ENCODE peak calls at places on chromosomes 16 and 17, in nine cellular contexts. N is transverse colon, C is stomach, Y is suprapubic skin, S is HepG2, Z is sigmoid colon, L is K562, W is SK-N-SH, X is esophagus muscularis mucosa. H is an unnamed sample. For H3K4me1, the result is how much of the 10 kb centered on the place peaks cover.

GRCh38 chr16:71320021-71320420 is 30.8 kb upstream of the CMTR2 start:
- DNase-seq in X (no peak), S (no peak), L (no peak), Z (no peak), W (no peak), C (no peak), N (no peak), Y (no peak), H (no peak)

GRCh38 chr17:39868554-39868942 is 546 bp downstream of the ZPBP2 start:
- DNase-seq in S (no peak), L (no peak), Z (no peak), Y (no peak), W (no peak), C (no peak), X (no peak), N (no peak), H (no peak)

GRCh38 chr16:24540575-24541240 is 1.3 kb downstream of the RBBP6 start:
- DNase-seq in X (no peak), W (peak), C (no peak), S (no peak), N (no peak), Y (no peak), Z (no peak), L (no peak), H (no peak)

GRCh38 chr16:68707341-68708152 is 29.5 kb upstream of the CDH1 start:
- DNase-seq in Y (no peak), X (no peak), W (no peak), L (peak), C (peak), Z (no peak), S (peak), N (peak), H (peak)

GRCh38 chr17:4426499-4427208 is 7.1 kb upstream of the SPNS3 start:
- DNase-seq in S (no peak), N (no peak), Y (no peak), W (no peak), L (no peak), C (no peak), X (no peak), Z (no peak), H (peak)

GRCh38 chr17:42928714-42929496 is 28.3 kb downstream of the G6PC1 start:
- DNase-seq in W (peak), X (peak), L (peak), N (peak), C (peak), Z (peak), S (peak), Y (no peak), H (peak)

GRCh38 chr16:69113216-69113615 is 7.8 kb downstream of the HAS3 start:
- DNase-seq in L (no peak), C (no peak), X (no peak), Z (peak), N (no peak), Y (no peak), S (no peak), W (no peak), H (no peak)

GRCh38 chr16:22270525-22270924 is 26.7 kb upstream of the POLR3E start:
- DNase-seq in C (no peak), Z (no peak), L (no peak), S (no peak), Y (no peak), X (no peak), N (no peak), W (no peak), H (no peak)

GRCh38 chr17:79980246-79981043 is 55.2 kb downstream of the TBC1D16 start:
- DNase-seq in Y (peak), N (no peak), C (no peak), Z (peak), S (no peak), X (no peak), L (no peak), W (peak), H (no peak)

GRCh38 chr16:75262104-75262799 is 10.8 kb upstream of the BCAR1 start:
- DNase-seq in Z (peak), L (no peak), C (peak), N (peak), W (peak), S (peak), Y (no peak), X (no peak), H (no peak)

GRCh38 chr16:85252461-85252860 is 140.2 kb upstream of the CIBAR2 start:
- DNase-seq in Z (no peak), Y (no peak), L (no peak), W (no peak), N (no peak), C (no peak), X (no peak), S (no peak), H (no peak)

GRCh38 chr16:47320546-47321315 is 140.1 kb downstream of the ITFG1 start:
- DNase-seq in L (no peak), C (no peak), N (no peak), S (no peak), X (no peak), W (peak), Y (no peak), Z (no peak), H (no peak)

GRCh38 chr17:35171834-35172233 is 22.4 kb downstream of the SLC35G3 start:
- DNase-seq in Y (no peak), L (no peak), Z (no peak), W (no peak), N (no peak), C (no peak), X (no peak), S (no peak), H (no peak)

GRCh38 chr17:9817086-9817485 is 4.8 kb downstream of the GSG1L2 start:
- DNase-seq in S (no peak), Y (no peak), L (no peak), N (peak), C (peak), X (no peak), Z (no peak), W (peak), H (no peak)

GRCh38 chr16:27828671-27829070 is 234.8 kb downstream of the GSG1L start:
- DNase-seq in W (no peak), S (no peak), Y (peak), N (no peak), L (no peak), Z (peak), C (no peak), X (no peak), H (no peak)

GRCh38 chr17:8499171-8499570 is 63.5 kb downstream of the NDEL1 start:
- DNase-seq in N (no peak), Y (no peak), W (no peak), Z (no peak), C (no peak), S (no peak), L (no peak), X (no peak), H (no peak)

GRCh38 chr16:66367968-66368891 is 1.7 kb downstream of the CDH5 start:
- DNase-seq in S (no peak), L (no peak), N (no peak), C (no peak), Z (no peak), X (no peak), W (no peak), Y (no peak), H (no peak)

GRCh38 chr16:28623172-28623711 is 13.4 kb upstream of the SULT1A1 start:
- DNase-seq in W (no peak), S (no peak), X (no peak), N (peak), C (peak), Y (no peak), Z (no peak), L (no peak), H (peak)

DNA sequence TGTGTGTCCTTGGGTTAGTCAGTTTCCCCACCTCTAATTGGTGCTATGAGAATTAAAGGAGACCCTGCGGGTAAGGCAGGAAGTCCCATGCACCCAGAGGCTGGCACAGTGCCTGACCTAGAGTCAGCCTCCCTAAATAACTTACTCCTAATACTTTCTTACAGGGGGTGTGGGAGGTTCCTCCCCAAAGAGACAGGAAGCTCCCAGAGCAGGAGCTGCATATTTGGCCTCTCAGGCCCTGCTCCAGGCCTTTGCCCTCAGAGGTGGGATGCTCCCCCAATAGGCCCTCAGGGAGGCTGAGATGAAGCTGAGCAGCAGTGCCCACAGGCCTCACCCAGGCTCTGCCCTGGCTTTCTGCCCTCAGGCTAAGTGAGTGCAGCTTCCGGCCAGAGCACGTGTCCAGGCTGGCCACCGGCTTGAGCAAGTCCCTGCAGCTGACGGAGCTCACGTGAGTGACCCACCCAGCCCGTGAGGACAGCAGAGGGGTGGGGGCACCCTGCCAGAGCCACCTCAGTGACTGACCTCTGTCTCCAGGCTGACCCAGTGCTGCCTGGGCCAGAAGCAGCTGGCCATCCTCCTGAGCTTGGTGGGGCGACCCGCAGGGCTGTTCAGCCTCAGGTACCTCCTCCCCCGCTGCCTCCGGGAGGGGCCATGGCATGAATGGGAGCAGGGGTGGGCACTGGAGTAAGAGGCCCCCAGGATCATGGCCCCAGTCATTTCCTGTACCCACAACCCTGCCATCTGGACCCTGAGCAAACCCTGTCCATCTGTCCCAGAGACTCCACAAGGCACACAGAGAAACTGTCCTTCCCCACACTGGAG is 31.1 kb upstream of the CPNE2 start:
- DNase-seq in Y (peak), L (no peak), Z (peak), X (no peak), N (peak), S (peak), C (peak), W (peak), H (peak)
- TF ChIP-seq EP300 in Y (no peak), L (no peak), Z (no peak), X (no peak), N (no peak), S (no peak), C (no peak), W (no peak), H (peak)

GRCh38 chr17:77455111-77455877 is 314.5 kb downstream of the SEC14L1 start:
- DNase-seq in W (no peak), Y (no peak), X (no peak), L (no peak), N (no peak), C (no peak), S (peak), Z (no peak), H (no peak)
- H3K4me1 ChIP-seq in W (half or more), Y (half or more), X (half or more), L (half or more), N (half or more), C (half or more), S (half or more), Z (half or more), H (half or more)

DNA sequence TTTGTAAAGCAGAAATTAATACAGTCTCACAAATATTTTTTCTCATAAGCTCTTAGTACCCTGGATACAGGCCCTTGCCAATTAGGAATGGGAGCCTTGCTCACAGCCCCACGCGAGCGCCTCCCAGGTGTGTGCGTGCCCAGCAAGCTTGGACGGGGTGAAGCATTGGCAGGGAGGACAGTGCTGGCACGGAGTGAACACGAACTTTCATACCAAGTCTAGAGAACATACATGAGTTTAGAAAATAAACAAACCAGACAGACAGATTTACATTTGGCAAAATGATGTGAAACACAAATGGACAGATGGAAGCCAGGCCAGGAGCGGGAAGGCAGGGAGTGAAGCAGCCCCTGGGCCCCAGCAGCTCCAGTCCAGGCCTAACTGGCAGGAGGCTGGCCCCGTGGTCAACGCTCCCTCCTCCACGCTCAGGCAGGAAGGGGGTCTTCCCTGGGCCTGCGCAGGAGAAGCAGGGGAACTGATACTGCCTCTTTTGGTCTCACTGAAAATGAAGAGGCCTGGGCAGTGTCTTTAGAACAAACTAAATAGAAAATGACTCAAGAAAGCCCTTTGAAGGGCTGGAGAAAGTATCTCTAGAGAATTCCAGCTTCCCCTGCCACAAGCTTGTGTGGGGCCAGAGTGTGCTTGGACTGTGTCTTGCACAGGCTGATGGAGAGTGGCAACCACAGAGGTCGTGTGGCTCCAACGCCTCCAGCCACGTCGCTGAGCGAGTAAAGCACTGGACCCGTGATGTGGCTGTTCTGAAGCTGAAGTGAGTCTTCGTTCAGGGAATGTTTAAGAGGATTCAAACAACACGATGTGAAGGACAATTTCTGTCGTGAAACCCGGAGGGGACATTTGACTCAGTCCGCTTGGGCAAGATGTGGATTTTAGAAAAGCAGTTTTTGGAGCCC is 9.9 kb upstream of the FOXJ1 start:
- DNase-seq in X (no peak), W (no peak), S (no peak), L (no peak), Y (peak), N (no peak), Z (no peak), C (no peak), H (no peak)
- TF ChIP-seq POLR2AphosphoS5 in X (no peak), W (no peak), S (no peak), L (no peak), Y (no peak), N (no peak), Z (peak), C (no peak), H (no peak)

GRCh38 chr16:1613240-1613639 is 1.1 kb downstream of the CRAMP1 start:
- DNase-seq in Z (no peak), C (no peak), X (no peak), Y (no peak), L (no peak), W (no peak), S (no peak), N (no peak), H (no peak)
- TF ChIP-seq EP300 in Z (no peak), C (no peak), X (no peak), Y (no peak), L (no peak), W (no peak), S (no peak), N (no peak), H (no peak)

GRCh38 chr16:3070608-3071111 is 5.2 kb downstream of the IL32 start:
- DNase-seq in N (no peak), S (no peak), Z (no peak), X (no peak), L (no peak), C (no peak), W (no peak), Y (no peak), H (no peak)
- H3K4me1 ChIP-seq in N (under half), S (under half), Z (under half), X (under half), L (under half), C (under half), W (under half), Y (under half), H (under half)

DNA sequence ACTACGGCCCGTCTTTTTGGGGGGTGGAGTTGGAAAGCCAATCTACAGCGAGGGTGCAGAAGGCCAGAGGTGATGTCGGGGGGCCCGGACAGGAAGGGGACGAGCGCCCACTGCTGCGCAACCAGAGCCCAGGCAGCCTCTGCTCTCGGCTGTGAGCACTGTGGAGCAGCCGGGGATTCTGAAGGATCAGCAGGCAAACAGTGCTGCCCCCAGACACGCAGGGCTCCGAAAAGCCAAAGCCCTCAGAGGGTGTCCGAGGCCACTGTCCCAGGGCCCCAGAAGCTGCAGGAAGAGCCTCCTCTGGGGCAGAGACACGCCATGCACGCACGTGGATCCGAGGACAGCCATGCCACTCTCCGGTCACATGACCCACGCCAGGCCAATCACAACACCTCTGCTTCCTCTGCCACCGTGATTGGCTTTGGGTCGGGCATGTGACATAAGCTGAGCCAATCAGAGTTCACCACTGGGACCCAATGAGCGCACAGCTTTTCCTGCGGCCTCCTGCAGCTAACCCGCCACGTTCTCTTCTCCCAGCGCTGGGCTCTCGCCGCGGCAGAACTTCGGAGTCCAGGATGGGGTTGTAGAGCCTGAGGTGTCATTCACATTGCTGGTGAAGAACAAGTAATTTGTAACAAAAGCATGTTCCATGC is 40.7 kb downstream of the ACTG1 start:
- DNase-seq in C (no peak), X (no peak), Z (peak), Y (peak), S (peak), W (peak), N (peak), L (peak), H (no peak)
- TF ChIP-seq POLR2AphosphoS5 in C (no peak), X (peak), Z (peak), Y (no peak), S (no peak), W (no peak), N (no peak), L (peak), H (no peak)

GRCh38 chr17:57484826-57485565 is 228.7 kb downstream of the MSI2 start:
- DNase-seq in Y (no peak), Z (no peak), C (no peak), N (no peak), L (no peak), S (no peak), X (no peak), W (no peak), H (no peak)

GRCh38 chr17:57482657-57483056 is 226.3 kb downstream of the MSI2 start:
- DNase-seq in Z (no peak), Y (no peak), C (no peak), L (no peak), X (no peak), W (no peak), N (no peak), S (no peak), H (no peak)

GRCh38 chr17:57485566-57485865 is 229.2 kb downstream of the MSI2 start:
- DNase-seq in Z (no peak), N (no peak), Y (no peak), S (no peak), W (no peak), X (no peak), C (no peak), L (no peak), H (no peak)

GRCh38 chr17:57485916-57486315 is 229.6 kb downstream of the MSI2 start:
- DNase-seq in C (no peak), Z (no peak), W (no peak), Y (no peak), L (no peak), N (no peak), S (no peak), X (no peak), H (no peak)

GRCh38 chr17:57484081-57484666 is 227.9 kb downstream of the MSI2 start:
- DNase-seq in Z (no peak), S (no peak), L (no peak), Y (no peak), W (no peak), X (no peak), C (no peak), N (no peak), H (no peak)
- TF ChIP-seq EP300 in Z (no peak), S (no peak), L (no peak), Y (no peak), W (no peak), X (no peak), C (no peak), N (no peak), H (no peak)

GRCh38 chr16:67482260-67482924 is 955 bp downstream of the AGRP start:
- DNase-seq in Z (no peak), W (no peak), C (no peak), Y (no peak), S (no peak), L (no peak), N (peak), X (no peak), H (peak)

GRCh38 chr16:67483150-67483549 is at the start of gene AGRP:
- DNase-seq in S (no peak), C (no peak), L (no peak), Z (no peak), W (no peak), X (no peak), Y (no peak), N (no peak), H (no peak)

GRCh38 chr16:67486805-67487204 is 3.5 kb upstream of the AGRP start:
- DNase-seq in L (no peak), S (no peak), Y (no peak), W (no peak), C (no peak), Z (no peak), X (no peak), N (no peak), H (peak)

GRCh38 chr16:67481561-67482259 is 753 bp upstream of the ATP6V0D1 start:
- DNase-seq in X (no peak), Z (peak), C (peak), Y (no peak), L (no peak), S (peak), W (peak), N (peak), H (no peak)

DNA sequence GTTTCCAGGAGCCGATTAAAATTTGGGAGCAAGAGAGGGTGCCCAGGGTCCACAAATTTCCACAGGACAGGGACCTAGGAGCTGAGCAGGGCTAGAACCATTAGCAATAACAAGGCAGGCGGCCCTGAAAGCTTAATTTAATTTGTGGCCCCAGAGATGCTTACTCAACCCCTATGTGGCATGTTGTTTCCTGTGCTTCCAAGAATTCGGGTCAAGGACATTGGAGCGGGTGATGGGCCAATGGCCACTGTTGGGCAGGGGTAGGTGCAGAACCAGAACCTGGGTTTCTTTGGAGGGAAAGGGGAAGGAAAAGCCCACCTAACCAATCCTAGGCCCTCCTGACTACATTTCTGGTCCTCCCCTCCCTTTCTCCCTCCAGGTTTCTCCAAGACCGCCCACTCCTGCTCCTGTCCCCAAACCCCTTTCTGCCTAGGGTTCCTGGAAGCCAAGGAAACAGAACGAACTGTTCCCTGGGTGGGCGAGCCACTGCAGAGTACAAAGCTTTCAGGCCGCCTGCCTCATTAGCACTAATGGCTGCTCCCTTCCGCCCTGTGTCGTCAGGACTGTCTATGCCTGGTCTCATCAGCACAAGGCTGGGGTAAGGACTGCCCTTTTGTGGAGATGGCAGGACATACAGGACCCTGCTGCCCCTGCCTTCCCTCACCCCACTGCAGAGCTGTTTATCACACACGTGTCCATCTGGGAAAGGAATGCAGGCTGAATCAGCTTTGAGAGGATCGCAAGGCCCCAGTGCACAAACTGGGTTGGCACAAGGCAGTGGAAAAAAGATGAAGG is 581 bp upstream of the AGRP start:
- DNase-seq in Y (no peak), S (no peak), Z (no peak), N (no peak), L (no peak), C (no peak), W (no peak), X (no peak), H (no peak)
- H3K4me1 ChIP-seq in Y (under half), S (under half), Z (under half), N (under half), L (under half), C (under half), W (under half), X (under half), H (under half)